ENCODE peak calls at places on chromosomes 16 and 17, in four cellular contexts. V is transverse colon, U is astrocyte of the spinal cord, X is pancreas. B is an unnamed sample.
A peak's percentile ranks its signal among the peaks of the same experiment; 100 is the strongest.

GRCh38 chr17:60421273-60422161 is 772 bp upstream of the CHCT1 start:
- DNase-seq in U (peak; percentile 51), V (peak; percentile 77), X (peak; percentile 70), B (peak; percentile 85)

GRCh38 chr16:24995033-24995432 is 20.1 kb downstream of the ARHGAP17 start:
- DNase-seq in U (no peak), X (no peak), V (no peak), B (no peak)

GRCh38 chr17:20043034-20043433 is 33.9 kb downstream of the SPECC1 start:
- DNase-seq in X (no peak), U (no peak), V (no peak), B (peak; percentile 65)

GRCh38 chr17:47188266-47188665 is 829 bp downstream of the CDC27 start:
- DNase-seq in V (no peak), U (peak; percentile 59), X (no peak), B (peak; percentile 46)

GRCh38 chr17:9258115-9259020 is 237.1 kb downstream of the NTN1 start:
- DNase-seq in V (no peak), X (no peak), U (peak; percentile 54), B (peak; percentile 36)

GRCh38 chr17:11996722-11997146 is 541 bp downstream of the ZNF18 start:
- DNase-seq in V (peak; percentile 55), X (no peak), U (no peak), B (peak; percentile 75)

GRCh38 chr16:51522902-51523301 is 371.8 kb upstream of the SALL1 start:
- DNase-seq in U (no peak), V (no peak), X (no peak), B (no peak)

GRCh38 chr17:50462446-50462845 is 6.2 kb downstream of the CHAD start:
- DNase-seq in U (no peak), V (no peak), X (peak; percentile 19), B (no peak)

GRCh38 chr16:3038256-3038655 is 1.5 kb upstream of the BICDL2 start:
- DNase-seq in V (peak; percentile 79), X (peak; percentile 90), U (no peak), B (no peak)

GRCh38 chr17:80414508-80414802 is 512 bp upstream of the ENDOV start:
- DNase-seq in X (no peak), U (peak; percentile 5), V (no peak), B (peak; percentile 20)

GRCh38 chr16:2742323-2743006 is 10.0 kb upstream of the SRRM2 start:
- DNase-seq in V (no peak), X (no peak), U (no peak), B (no peak)

GRCh38 chr17:29357232-29357631 is 32.9 kb upstream of the TAOK1 start:
- DNase-seq in X (no peak), U (no peak), V (no peak), B (no peak)

GRCh38 chr17:27414271-27414670 is 42.0 kb upstream of the KSR1 start:
- DNase-seq in U (no peak), V (no peak), X (no peak), B (no peak)

GRCh38 chr17:43799047-43799446 is 18.8 kb downstream of the CFAP97D1 start:
- DNase-seq in V (no peak), U (no peak), X (no peak), B (no peak)

GRCh38 chr16:24639769-24640168 is 89.7 kb upstream of the TNRC6A start:
- DNase-seq in X (no peak), U (no peak), V (no peak), B (no peak)

GRCh38 chr17:59753522-59754467 is 46.3 kb downstream of the VMP1 start:
- DNase-seq in X (no peak), V (no peak), U (peak; percentile 95), B (peak; percentile 35)

GRCh38 chr17:44350733-44351226 is 5.7 kb downstream of the GRN start:
- DNase-seq in U (peak; percentile 44), X (peak; percentile 78), V (peak; percentile 71), B (peak; percentile 86)

GRCh38 chr16:53837421-53837820 is 133.5 kb downstream of the FTO start:
- DNase-seq in X (no peak), V (no peak), U (no peak), B (no peak)

GRCh38 chr17:27091043-27091497 is 202.8 kb upstream of the WSB1 start:
- DNase-seq in X (no peak), U (no peak), V (no peak), B (no peak)

GRCh38 chr17:52383493-52384100 is 225.1 kb upstream of the CA10 start:
- DNase-seq in U (peak; percentile 8), X (peak; percentile 32), V (peak; percentile 60), B (peak; percentile 41)

GRCh38 chr16:27489906-27490305 is 59.8 kb downstream of the GTF3C1 start:
- DNase-seq in U (no peak), X (no peak), V (no peak), B (no peak)

GRCh38 chr16:56267888-56268287 is 76.6 kb downstream of the GNAO1 start:
- DNase-seq in X (no peak), U (no peak), V (no peak), B (no peak)

GRCh38 chr17:3923466-3924190 is 7.4 kb upstream of the P2RX1 start:
- DNase-seq in U (no peak), V (no peak), X (no peak), B (no peak)

GRCh38 chr17:4032738-4033137 is 68.5 kb upstream of the ATP2A3 start:
- DNase-seq in X (no peak), U (no peak), V (no peak), B (peak; percentile 9)

GRCh38 chr17:74485841-74486240 is 19.4 kb downstream of the CD300A start:
- DNase-seq in V (no peak), U (no peak), X (no peak), B (no peak)

GRCh38 chr16:2426941-2427361 is 2.3 kb upstream of the CCNF start:
- DNase-seq in U (no peak), V (no peak), X (peak; percentile 54), B (no peak)

GRCh38 chr17:80751070-80751459 is 206.4 kb downstream of the RPTOR start:
- DNase-seq in U (no peak), V (no peak), X (no peak), B (no peak)

GRCh38 chr16:89599451-89599858 is 14.0 kb upstream of the DPEP1 start:
- DNase-seq in X (peak; percentile 55), U (no peak), V (peak; percentile 61), B (peak; percentile 75)

GRCh38 chr16:78125112-78125844 is 25.8 kb downstream of the WWOX start:
- DNase-seq in X (no peak), U (no peak), V (no peak), B (no peak)

GRCh38 chr17:74444406-74444805 is 12.5 kb downstream of the GPRC5C start:
- DNase-seq in U (no peak), X (peak; percentile 67), V (no peak), B (no peak)

GRCh38 chr16:74034862-74035261 is 261.8 kb upstream of the PSMD7 start:
- DNase-seq in X (no peak), U (peak; percentile 9), V (peak; percentile 11), B (no peak)

GRCh38 chr17:44112284-44113280 is 10.9 kb downstream of the HDAC5 start:
- DNase-seq in X (peak; percentile 71), U (no peak), V (no peak), B (no peak)

GRCh38 chr17:34424814-34425490 is 61.9 kb upstream of the CCL1 start:
- DNase-seq in V (no peak), U (no peak), X (no peak), B (no peak)

GRCh38 chr16:56212144-56212543 is 20.9 kb downstream of the GNAO1 start:
- DNase-seq in X (no peak), V (no peak), U (no peak), B (no peak)

GRCh38 chr17:82006468-82007227 is 16.0 kb downstream of the CENPX start:
- DNase-seq in U (peak; percentile 29), X (no peak), V (no peak), B (no peak)

GRCh38 chr16:1112506-1113184 is 16.6 kb upstream of the C1QTNF8 start:
- DNase-seq in V (no peak), X (no peak), U (no peak), B (no peak)

GRCh38 chr16:72109966-72110530 is 16.4 kb downstream of the DHX38 start:
- DNase-seq in V (no peak), X (no peak), U (no peak), B (no peak)

GRCh38 chr16:78310990-78311561 is 211.6 kb downstream of the WWOX start:
- DNase-seq in U (peak; percentile 32), V (no peak), X (no peak), B (peak; percentile 24)

GRCh38 chr17:32102697-32103096 is 39.6 kb upstream of the RHOT1 start:
- DNase-seq in X (no peak), U (no peak), V (no peak), B (no peak)

GRCh38 chr16:82177555-82177954 is 7.5 kb upstream of the MPHOSPH6 start:
- DNase-seq in X (no peak), U (no peak), V (no peak), B (no peak)
- TF ChIP-seq CTCF in X (no peak), U (no peak), V (no peak), B (no peak)

DNA sequence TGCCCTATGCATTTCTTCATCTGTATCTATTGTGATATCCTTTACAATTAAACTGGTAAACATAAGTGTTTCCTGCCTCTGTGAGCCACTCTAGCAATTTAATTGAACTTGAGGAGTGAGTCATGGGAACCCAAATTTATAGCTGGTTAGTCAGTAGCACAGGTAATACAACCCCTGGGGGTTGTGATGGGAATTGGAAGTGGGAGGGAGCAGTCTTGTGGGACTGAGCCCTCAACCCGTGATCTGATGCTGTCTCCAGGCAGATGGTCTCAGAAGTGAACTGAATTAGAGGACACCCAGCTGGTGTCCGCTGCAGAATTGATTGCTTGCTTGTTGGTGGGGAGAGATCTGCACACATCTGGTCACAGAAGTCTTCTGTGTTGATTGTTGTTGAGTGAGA is 7.7 kb upstream of the ST6GALNAC2 start:
- DNase-seq in V (no peak), X (no peak), U (no peak), B (no peak)
- TF ChIP-seq CTCF in V (no peak), X (no peak), U (no peak), B (no peak)

GRCh38 chr17:38729886-38730525 is at the start of gene CISD3:
- DNase-seq in X (peak; percentile 92), U (peak; percentile 72), V (peak; percentile 93), B (peak; percentile 86)
- TF ChIP-seq CTCF in X (peak; percentile 47), U (peak; percentile 35), V (peak; percentile 70), B (peak; percentile 59)

DNA sequence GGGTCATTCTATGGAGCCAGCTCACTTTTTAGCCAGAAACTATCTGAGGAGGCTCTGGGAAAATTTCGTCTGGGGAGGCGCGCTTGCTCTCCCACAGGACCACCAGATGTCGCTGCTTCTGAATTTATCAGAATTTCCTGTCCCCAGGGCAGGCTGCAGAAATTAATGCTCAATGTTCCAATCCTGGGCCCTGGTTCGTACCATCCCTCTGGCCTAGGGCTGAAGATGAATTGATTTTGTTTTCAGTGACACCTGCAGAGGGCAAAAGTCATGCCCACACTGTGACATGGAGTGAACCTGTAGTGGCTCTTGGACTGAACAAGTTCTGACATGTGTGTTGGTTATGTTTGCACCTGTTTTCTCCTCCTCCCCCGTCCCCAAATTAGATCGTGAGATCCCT is 482.6 kb downstream of the NPIPA7 start:
- DNase-seq in X (peak; percentile 23), U (peak; percentile 19), V (peak; percentile 49), B (peak; percentile 66)
- TF ChIP-seq CTCF in X (peak; percentile 35), U (peak; percentile 61), V (peak; percentile 70), B (peak; percentile 79)

DNA sequence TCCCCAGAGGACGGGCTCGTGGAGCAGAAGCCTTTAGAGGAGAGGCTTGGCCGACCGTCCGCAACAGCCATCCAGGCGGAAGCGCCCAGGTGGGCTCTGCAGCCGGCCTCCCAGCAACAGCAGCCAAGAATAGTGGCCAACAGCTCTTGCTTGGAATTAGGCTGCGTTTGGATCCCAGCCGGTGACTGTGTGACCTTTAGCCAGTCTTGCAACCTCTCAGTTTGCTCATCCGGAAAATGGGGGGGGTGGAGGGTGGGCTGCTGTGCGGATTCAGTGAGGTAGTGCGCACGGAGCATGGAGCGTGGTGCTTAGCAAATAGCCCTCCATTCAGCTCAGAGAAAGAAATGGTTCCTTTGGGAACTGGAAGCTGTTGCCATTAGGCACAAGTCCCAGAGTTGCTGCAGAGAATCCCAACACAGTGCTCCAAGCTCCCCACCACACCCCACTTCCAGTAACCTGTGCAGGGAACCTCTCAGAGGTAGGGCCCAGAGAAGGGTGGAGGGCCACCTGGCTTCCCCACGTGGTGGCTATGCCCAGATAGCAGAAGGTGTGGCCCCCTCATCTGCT is 46.7 kb downstream of the RTN4RL1 start:
- DNase-seq in U (no peak), V (no peak), X (no peak), B (no peak)
- TF ChIP-seq CTCF in U (no peak), V (no peak), X (no peak), B (no peak)